ENCODE peak calls at places on chromosome 20, in seven cellular contexts. U is trophoblast cell, Z is H9, F is mesenchymal stem cell, M is mesendoderm, Y is H1, D is neuronal stem cell. N is an unnamed sample.
A peak's percentile ranks its signal among the peaks of the same experiment; 100 is the strongest.

GRCh38 chr20:38157635-38158495 is 7.2 kb downstream of the TGM2 start:
- DNase-seq in D (no peak), U (no peak), M (no peak), F (no peak), Y (no peak), Z (no peak), N (peak; percentile 44)

GRCh38 chr20:43925786-43926185 is 11.1 kb downstream of the TOX2 start:
- DNase-seq in F (no peak), Y (no peak), U (no peak), M (no peak), Z (no peak), D (no peak), N (peak; percentile 58)

GRCh38 chr20:47043076-47043475 is 148.4 kb downstream of the EYA2 start:
- DNase-seq in Z (no peak), F (no peak), M (no peak), U (no peak), D (no peak), Y (no peak), N (peak; percentile 47)

GRCh38 chr20:24382330-24382729 is 87.1 kb upstream of the SYNDIG1 start:
- DNase-seq in D (no peak), Z (no peak), U (no peak), M (no peak), Y (no peak), F (no peak), N (no peak)

GRCh38 chr20:47432251-47433210 is 69.2 kb upstream of the NCOA3 start:
- DNase-seq in U (peak; percentile 89), M (no peak), F (no peak), Y (no peak), D (no peak), Z (no peak), N (peak; percentile 19)

GRCh38 chr20:38751360-38751976 is 3.2 kb downstream of the ACTR5 start:
- DNase-seq in D (no peak), Y (no peak), Z (no peak), M (no peak), F (peak; percentile 46), U (peak; percentile 30), N (peak; percentile 46)

GRCh38 chr20:25399038-25399430 is 8.4 kb upstream of the ABHD12 start:
- DNase-seq in F (peak; percentile 82), M (peak; percentile 86), Y (no peak), U (peak; percentile 57), D (peak; percentile 48), Z (peak; percentile 43), N (peak; percentile 83)

GRCh38 chr20:49821850-49822249 is 9.2 kb downstream of the SLC9A8 start:
- DNase-seq in Z (no peak), Y (no peak), D (no peak), F (peak; percentile 56), M (peak; percentile 42), U (no peak), N (peak; percentile 71)

GRCh38 chr20:45576995-45577394 is 2.1 kb downstream of the WFDC8 start:
- DNase-seq in M (peak; percentile 81), D (no peak), Z (no peak), F (peak; percentile 39), U (no peak), Y (no peak), N (peak; percentile 1)

GRCh38 chr20:45940469-45940868 is 6.0 kb downstream of the PCIF1 start:
- DNase-seq in U (no peak), M (no peak), F (no peak), Z (no peak), Y (no peak), D (no peak), N (no peak)

GRCh38 chr20:52291109-52291508 is 99.5 kb upstream of the ZFP64 start:
- DNase-seq in U (no peak), Z (no peak), D (peak; percentile 8), M (no peak), Y (no peak), F (no peak), N (no peak)

GRCh38 chr20:45355209-45355608 is 7.0 kb upstream of the SDC4 start:
- DNase-seq in Y (no peak), M (no peak), D (no peak), U (peak; percentile 24), F (peak; percentile 95), Z (no peak), N (peak; percentile 88)

GRCh38 chr20:8996817-8997512 is 71.9 kb upstream of the PLCB4 start:
- DNase-seq in D (no peak), Z (no peak), M (peak; percentile 48), U (no peak), Y (no peak), F (no peak), N (no peak)

GRCh38 chr20:24756292-24757025 is 192.6 kb upstream of the CST7 start:
- DNase-seq in Y (no peak), Z (peak; percentile 10), U (no peak), M (no peak), F (no peak), D (no peak), N (no peak)

GRCh38 chr20:23299673-23300050 is 50.9 kb upstream of the NXT1 start:
- DNase-seq in F (no peak), Z (no peak), M (no peak), D (no peak), Y (no peak), U (no peak), N (no peak)

GRCh38 chr20:59159091-59159821 is 4.4 kb upstream of the ZNF831 start:
- DNase-seq in Z (peak; percentile 61), Y (peak; percentile 64), D (no peak), F (no peak), U (no peak), M (peak; percentile 59), N (no peak)

DNA sequence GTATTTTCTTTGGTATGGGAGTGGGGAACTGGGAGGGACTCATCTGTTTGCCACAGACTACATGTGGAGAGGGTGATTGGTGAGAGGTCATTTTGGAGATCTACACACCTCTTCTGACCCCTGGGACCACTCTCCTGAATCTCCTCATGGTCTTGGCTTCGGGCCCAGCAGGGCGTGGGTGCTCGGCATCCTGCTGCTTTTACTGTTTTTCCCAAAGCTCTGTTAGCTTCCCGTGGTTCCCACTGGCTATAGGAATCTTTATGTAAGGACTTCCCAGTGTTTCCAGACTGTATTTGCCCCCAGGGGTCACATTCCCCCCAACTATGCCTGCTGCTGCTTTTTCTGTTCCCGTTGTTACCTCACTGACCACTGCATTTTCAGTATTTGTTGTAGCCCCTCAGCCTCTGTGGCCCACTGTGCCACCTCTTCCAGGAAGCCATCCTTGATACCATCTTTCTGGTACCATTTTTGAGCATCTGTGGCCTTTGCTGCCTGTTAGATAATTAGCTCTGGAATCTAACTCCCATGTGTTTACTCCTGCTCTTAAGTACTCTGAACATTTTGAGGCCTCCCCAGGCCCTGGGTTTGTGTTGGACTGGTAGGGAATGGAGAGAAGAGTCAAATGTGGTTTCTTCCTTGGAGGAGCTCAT is 14.9 kb downstream of the PLCG1 start:
- DNase-seq in F (no peak), Y (no peak), D (no peak), U (no peak), Z (no peak), M (no peak), N (no peak)
- H3K4me1 ChIP-seq in F (peaks cover 30% of the 10 kb centered on the region), Y (peaks cover 12% of the 10 kb centered on the region), D (peaks cover 4% of the 10 kb centered on the region), U (peaks cover 38% of the 10 kb centered on the region), Z (peaks cover 7% of the 10 kb centered on the region), M (no peaks in the 10 kb centered on the region), N (peaks cover 9% of the 10 kb centered on the region)

GRCh38 chr20:57317316-57317788 is 12.3 kb upstream of the SPO11 start:
- DNase-seq in Y (no peak), D (no peak), M (no peak), Z (no peak), F (no peak), U (no peak), N (no peak)

GRCh38 chr20:57316795-57317201 is 12.8 kb upstream of the SPO11 start:
- DNase-seq in Y (no peak), F (no peak), D (no peak), M (no peak), Z (no peak), U (no peak), N (no peak)

GRCh38 chr20:57317789-57318371 is 11.7 kb upstream of the SPO11 start:
- DNase-seq in F (no peak), Z (no peak), M (no peak), U (no peak), D (no peak), Y (no peak), N (no peak)

GRCh38 chr20:57315083-57315963 is 14.3 kb upstream of the SPO11 start:
- DNase-seq in D (no peak), Y (no peak), M (no peak), F (no peak), Z (no peak), U (no peak), N (no peak)

GRCh38 chr20:57315964-57316480 is 13.6 kb upstream of the SPO11 start:
- DNase-seq in D (no peak), Z (no peak), F (no peak), M (no peak), U (no peak), Y (no peak), N (no peak)
- H2AK5ac ChIP-seq in D (peak overlapping the region; percentile 48), Z (no peak overlapping the region), F (no peak overlapping the region), M (no peak overlapping the region), U (no peak overlapping the region), Y (no peak overlapping the region), N (no peak overlapping the region)

GRCh38 chr20:40798066-40798465 is 109.0 kb upstream of the MAFB start:
- DNase-seq in D (no peak), Z (no peak), F (no peak), Y (no peak), M (no peak), U (no peak), N (no peak)
- H3K18ac ChIP-seq in D (no peak overlapping the region), Z (no peak overlapping the region), F (no peak overlapping the region), Y (no peak overlapping the region), M (no peak overlapping the region), U (no peak overlapping the region), N (no peak overlapping the region)

GRCh38 chr20:31667315-31668285 is 29.9 kb downstream of the COX4I2 start:
- DNase-seq in D (no peak), M (no peak), Z (no peak), Y (no peak), F (no peak), U (no peak), N (no peak)
- H3K4me1 ChIP-seq in D (peaks cover 8% of the 10 kb centered on the region), M (peaks cover 4% of the 10 kb centered on the region), Z (no peaks in the 10 kb centered on the region), Y (no peaks in the 10 kb centered on the region), F (peaks cover 57% of the 10 kb centered on the region), U (peaks cover 21% of the 10 kb centered on the region), N (peaks cover 25% of the 10 kb centered on the region)

GRCh38 chr20:35710039-35710438 is 10.8 kb downstream of the ROMO1 start:
- DNase-seq in F (no peak), U (no peak), Y (no peak), M (no peak), Z (no peak), D (no peak), N (no peak)
- H2AK5ac ChIP-seq in F (no peak overlapping the region), U (no peak overlapping the region), Y (no peak overlapping the region), M (no peak overlapping the region), Z (no peak overlapping the region), D (no peak overlapping the region), N (no peak overlapping the region)

GRCh38 chr20:34965051-34965450 is 9.4 kb downstream of the MYH7B start:
- DNase-seq in Z (no peak), Y (no peak), D (no peak), U (no peak), F (no peak), M (no peak), N (no peak)
- H3K18ac ChIP-seq in Z (no peak overlapping the region), Y (no peak overlapping the region), D (no peak overlapping the region), U (no peak overlapping the region), F (no peak overlapping the region), M (no peak overlapping the region), N (no peak overlapping the region)